ENCODE peak calls at places on chromosomes 4 and X, in ten cellular contexts. O is WTC11; G is AG04450; D is iPS DF 19.7; H is stimulated activated CD4-positive, alpha-beta T cell treated with anti-CD3 and anti-CD28 coated beads, TNF-alpha, amount 100 ng/mL, for 48 hours; L is ovary; Q is SJSA1; N is ACHN; F is HL-60; I is stimulated activated effector memory CD8-positive, alpha-beta T cell treated with anti-CD3 and anti-CD28 coated beads, Interleukin-12 subunit alpha, Interleukin-12 subunit beta, amount 100 ng/mL, for 72 hours. S is an unnamed sample.

GRCh38 chr4:145340071-145340695 is 141.5 kb upstream of the SMAD1 start:
- DNase-seq in L (no peak), Q (no peak), I (no peak), N (no peak), G (no peak), D (no peak), H (no peak), O (peak; percentile 51), F (no peak), S (no peak)

GRCh38 chrX:131783555-131784338 is 239.4 kb upstream of the STK26 start:
- DNase-seq in O (no peak), N (no peak), F (no peak), H (peak; percentile 58), D (no peak), I (no peak), Q (no peak), G (no peak), L (peak; percentile 76), S (no peak)

GRCh38 chr4:95409127-95409526 is 139.6 kb downstream of the UNC5C start:
- DNase-seq in Q (peak; percentile 27), F (no peak), N (no peak), I (no peak), D (no peak), O (no peak), L (no peak), G (no peak), H (no peak), S (no peak)

GRCh38 chrX:151370906-151371305 is 26.1 kb upstream of the VMA21 start:
- DNase-seq in H (peak; percentile 6), O (peak; percentile 74), F (no peak), N (no peak), Q (no peak), G (no peak), D (no peak), I (no peak), L (no peak), S (no peak)

GRCh38 chr4:162274354-162274753 is 110.6 kb upstream of the FSTL5 start:
- DNase-seq in H (no peak), F (peak; percentile 77), O (no peak), Q (no peak), N (no peak), D (no peak), I (no peak), L (no peak), G (no peak), S (no peak)

GRCh38 chr4:6695660-6696581 is 2.2 kb downstream of the S100P start:
- DNase-seq in D (no peak), L (no peak), Q (no peak), O (no peak), N (no peak), I (peak; percentile 77), F (no peak), H (no peak), G (no peak), S (no peak)

GRCh38 chr4:116150152-116150551 is 935.2 kb downstream of the TRAM1L1 start:
- DNase-seq in H (no peak), Q (no peak), F (no peak), N (no peak), L (no peak), G (no peak), D (no peak), I (no peak), O (no peak), S (no peak)

GRCh38 chr4:176988226-176988625 is 195.5 kb upstream of the VEGFC start:
- DNase-seq in Q (peak; percentile 82), D (no peak), O (no peak), H (no peak), N (peak; percentile 8), I (no peak), G (peak; percentile 82), L (no peak), F (no peak), S (no peak)

GRCh38 chr4:177117256-177117655 is 192.4 kb upstream of the NEIL3 start:
- DNase-seq in Q (no peak), N (no peak), G (no peak), L (no peak), O (peak; percentile 11), H (no peak), D (no peak), I (no peak), F (no peak), S (no peak)

GRCh38 chr4:67035501-67035900 is 509.8 kb downstream of the CENPC start:
- DNase-seq in Q (peak; percentile 78), L (no peak), G (no peak), D (no peak), H (no peak), F (no peak), O (no peak), I (no peak), N (peak; percentile 3), S (no peak)

GRCh38 chr4:31360786-31361185 is 640.6 kb downstream of the PCDH7 start:
- DNase-seq in Q (no peak), H (no peak), F (peak; percentile 1), O (no peak), L (no peak), I (no peak), G (peak; percentile 18), N (no peak), D (no peak), S (no peak)

GRCh38 chr4:32073542-32073941 is 1353.4 kb downstream of the PCDH7 start:
- DNase-seq in Q (no peak), N (no peak), D (no peak), F (no peak), H (no peak), I (no peak), O (no peak), G (no peak), L (no peak), S (no peak)

GRCh38 chrX:10110316-10110932 is 46.4 kb upstream of the CLCN4 start:
- DNase-seq in N (no peak), I (no peak), H (no peak), Q (no peak), F (no peak), D (no peak), G (no peak), O (no peak), L (no peak), S (no peak)

GRCh38 chrX:131985526-131986049 is 37.5 kb upstream of the STK26 start:
- DNase-seq in O (peak; percentile 14), I (no peak), N (no peak), Q (no peak), L (no peak), D (no peak), F (no peak), G (no peak), H (no peak), S (no peak)

GRCh38 chr4:118388621-118389020 is 35.8 kb upstream of the PRSS12 start:
- DNase-seq in L (no peak), O (no peak), N (no peak), Q (no peak), G (no peak), H (no peak), F (no peak), D (no peak), I (no peak), S (no peak)

GRCh38 chr4:101993002-101993840 is 202.7 kb downstream of the BANK1 start:
- DNase-seq in D (no peak), H (no peak), Q (no peak), L (no peak), I (no peak), F (no peak), N (no peak), O (no peak), G (no peak), S (no peak)

GRCh38 chrX:103356023-103356798 is at the start of gene TCEAL9:
- DNase-seq in Q (peak; percentile 62), N (peak; percentile 62), L (peak; percentile 79), D (no peak), H (no peak), I (no peak), O (peak; percentile 36), F (no peak), G (peak; percentile 51), S (peak; percentile 42)

GRCh38 chr4:4861592-4862551 is 2.4 kb downstream of the MSX1 start:
- DNase-seq in Q (no peak), D (no peak), O (no peak), H (no peak), N (no peak), I (no peak), G (no peak), F (no peak), L (no peak), S (peak; percentile 11)

GRCh38 chrX:65607070-65607742 is 60.2 kb upstream of the MSN start:
- DNase-seq in H (no peak), I (no peak), G (no peak), L (no peak), Q (no peak), N (no peak), O (no peak), F (peak; percentile 34), D (no peak), S (no peak)

GRCh38 chr4:1547131-1547862 is 136.8 kb downstream of the FAM53A start:
- DNase-seq in D (no peak), L (no peak), Q (no peak), H (no peak), F (no peak), G (no peak), N (no peak), I (no peak), O (no peak), S (no peak)

GRCh38 chr4:150769235-150769634 is 187.3 kb downstream of the MAB21L2 start:
- DNase-seq in G (peak; percentile 3), N (peak; percentile 79), O (no peak), F (peak; percentile 12), D (no peak), H (no peak), Q (peak; percentile 14), L (no peak), I (no peak), S (no peak)

GRCh38 chr4:20493761-20494353 is 206.4 kb upstream of the PACRGL start:
- DNase-seq in F (no peak), G (peak; percentile 41), O (no peak), D (no peak), I (no peak), N (no peak), H (no peak), L (no peak), Q (peak; percentile 36), S (no peak)

GRCh38 chr4:52788806-52789205 is 37.6 kb upstream of the ERVMER34-1 start:
- DNase-seq in I (no peak), D (no peak), O (no peak), N (no peak), G (no peak), Q (peak; percentile 4), L (no peak), F (no peak), H (no peak), S (no peak)

GRCh38 chr4:138609943-138610350 is 367.8 kb upstream of the SLC7A11 start:
- DNase-seq in H (no peak), N (peak; percentile 55), O (no peak), L (no peak), F (no peak), D (no peak), I (no peak), G (no peak), Q (peak; percentile 75), S (no peak)

GRCh38 chr4:88219099-88219498 is 60.7 kb upstream of the ABCG2 start:
- DNase-seq in D (peak; percentile 17), Q (peak; percentile 33), L (no peak), I (no peak), O (no peak), H (peak; percentile 14), N (peak; percentile 51), G (peak; percentile 21), F (no peak), S (no peak)

GRCh38 chrX:31704938-31705337 is 633.1 kb upstream of the FTHL17 start:
- DNase-seq in O (no peak), H (no peak), D (no peak), N (no peak), G (no peak), L (no peak), Q (no peak), F (no peak), I (no peak), S (no peak)

GRCh38 chrX:123215397-123216089 is 31.5 kb downstream of the GRIA3 start:
- DNase-seq in F (no peak), Q (no peak), L (no peak), D (no peak), G (no peak), H (no peak), O (no peak), N (no peak), I (no peak), S (no peak)

GRCh38 chrX:49704692-49705404 is 9.1 kb upstream of the PAGE1 start:
- DNase-seq in L (no peak), H (no peak), N (no peak), D (no peak), O (no peak), Q (no peak), F (no peak), I (peak; percentile 54), G (no peak), S (no peak)